ENCODE peak calls at places on chromosomes 16 and 17, in eight cellular contexts. One of them, this sample, is unnamed.

GRCh38 chr17:46783031-46783593 is 35.4 kb downstream of the WNT3 start:
- DNase-seq in A549: no peak
- DNase-seq in fibroblast of the aortic adventitia: no peak
- DNase-seq in uterus: no peak
- DNase-seq in lower leg skin: no peak
- DNase-seq in bronchial epithelial cell: peak; percentile 60
- DNase-seq in heart left ventricle: no peak
- DNase-seq in Peyer's patch: peak; percentile 82
- DNase-seq in this sample: no peak

GRCh38 chr16:81551821-81552304 is 107.3 kb downstream of the CMIP start:
- DNase-seq in A549: no peak
- DNase-seq in fibroblast of the aortic adventitia: peak; percentile 54
- DNase-seq in uterus: no peak
- DNase-seq in lower leg skin: no peak
- DNase-seq in bronchial epithelial cell: no peak
- DNase-seq in heart left ventricle: no peak
- DNase-seq in Peyer's patch: no peak
- DNase-seq in this sample: no peak

GRCh38 chr16:77715145-77715544 is 7.2 kb upstream of the NUDT7 start:
- DNase-seq in A549: no peak
- DNase-seq in fibroblast of the aortic adventitia: no peak
- DNase-seq in uterus: no peak
- DNase-seq in lower leg skin: no peak
- DNase-seq in bronchial epithelial cell: no peak
- DNase-seq in heart left ventricle: no peak
- DNase-seq in Peyer's patch: no peak
- DNase-seq in this sample: no peak

GRCh38 chr17:37743875-37744632 is 805 bp downstream of the HNF1B start:
- DNase-seq in A549: peak; percentile 68
- DNase-seq in fibroblast of the aortic adventitia: no peak
- DNase-seq in uterus: no peak
- DNase-seq in lower leg skin: no peak
- DNase-seq in bronchial epithelial cell: no peak
- DNase-seq in heart left ventricle: no peak
- DNase-seq in Peyer's patch: peak; percentile 74
- DNase-seq in this sample: no peak

GRCh38 chr17:72362466-72363335 is 241.9 kb downstream of the SOX9 start:
- DNase-seq in A549: peak; percentile 55
- DNase-seq in fibroblast of the aortic adventitia: peak; percentile 53
- DNase-seq in uterus: no peak
- DNase-seq in lower leg skin: no peak
- DNase-seq in bronchial epithelial cell: peak; percentile 98
- DNase-seq in heart left ventricle: no peak
- DNase-seq in Peyer's patch: no peak
- DNase-seq in this sample: no peak

GRCh38 chr17:19238167-19238505 is 970 bp downstream of the EPN2 start:
- DNase-seq in A549: peak; percentile 58
- DNase-seq in fibroblast of the aortic adventitia: peak; percentile 23
- DNase-seq in uterus: peak; percentile 51
- DNase-seq in lower leg skin: no peak
- DNase-seq in bronchial epithelial cell: no peak
- DNase-seq in heart left ventricle: peak; percentile 69
- DNase-seq in Peyer's patch: peak; percentile 59
- DNase-seq in this sample: peak; percentile 21

GRCh38 chr17:45940826-45941225 is 46.5 kb downstream of the MAPT start:
- DNase-seq in A549: no peak
- DNase-seq in fibroblast of the aortic adventitia: peak; percentile 12
- DNase-seq in uterus: peak; percentile 23
- DNase-seq in lower leg skin: peak; percentile 80
- DNase-seq in bronchial epithelial cell: no peak
- DNase-seq in heart left ventricle: no peak
- DNase-seq in Peyer's patch: no peak
- DNase-seq in this sample: no peak

GRCh38 chr17:68705331-68706166 is 104.4 kb upstream of the FAM20A start:
- DNase-seq in A549: no peak
- DNase-seq in fibroblast of the aortic adventitia: peak; percentile 53
- DNase-seq in uterus: no peak
- DNase-seq in lower leg skin: no peak
- DNase-seq in bronchial epithelial cell: no peak
- DNase-seq in heart left ventricle: no peak
- DNase-seq in Peyer's patch: no peak
- DNase-seq in this sample: no peak

GRCh38 chr16:29315046-29315445 is 91.5 kb downstream of the NPIPB11 start:
- DNase-seq in A549: no peak
- DNase-seq in fibroblast of the aortic adventitia: peak; percentile 35
- DNase-seq in uterus: peak; percentile 32
- DNase-seq in lower leg skin: no peak
- DNase-seq in bronchial epithelial cell: no peak
- DNase-seq in heart left ventricle: no peak
- DNase-seq in Peyer's patch: no peak
- DNase-seq in this sample: no peak

GRCh38 chr17:27919120-27919519 is 26.0 kb upstream of the LYRM9 start:
- DNase-seq in A549: no peak
- DNase-seq in fibroblast of the aortic adventitia: no peak
- DNase-seq in uterus: no peak
- DNase-seq in lower leg skin: no peak
- DNase-seq in bronchial epithelial cell: no peak
- DNase-seq in heart left ventricle: no peak
- DNase-seq in Peyer's patch: no peak
- DNase-seq in this sample: no peak

GRCh38 chr17:36931697-36932382 is 5.4 kb upstream of the LHX1 start:
- DNase-seq in A549: no peak
- DNase-seq in fibroblast of the aortic adventitia: peak; percentile 39
- DNase-seq in uterus: no peak
- DNase-seq in lower leg skin: no peak
- DNase-seq in bronchial epithelial cell: no peak
- DNase-seq in heart left ventricle: no peak
- DNase-seq in Peyer's patch: peak; percentile 47
- DNase-seq in this sample: no peak

GRCh38 chr17:72076678-72077030 is 44.2 kb upstream of the SOX9 start:
- DNase-seq in A549: no peak
- DNase-seq in fibroblast of the aortic adventitia: no peak
- DNase-seq in uterus: no peak
- DNase-seq in lower leg skin: no peak
- DNase-seq in bronchial epithelial cell: no peak
- DNase-seq in heart left ventricle: no peak
- DNase-seq in Peyer's patch: no peak
- DNase-seq in this sample: no peak

GRCh38 chr17:46033392-46033791 is 34.3 kb downstream of the STH start:
- DNase-seq in A549: no peak
- DNase-seq in fibroblast of the aortic adventitia: no peak
- DNase-seq in uterus: no peak
- DNase-seq in lower leg skin: no peak
- DNase-seq in bronchial epithelial cell: no peak
- DNase-seq in heart left ventricle: no peak
- DNase-seq in Peyer's patch: no peak
- DNase-seq in this sample: no peak

GRCh38 chr17:38464723-38465419 is 36.6 kb downstream of the ARHGAP23 start:
- DNase-seq in A549: peak; percentile 81
- DNase-seq in fibroblast of the aortic adventitia: peak; percentile 96
- DNase-seq in uterus: peak; percentile 94
- DNase-seq in lower leg skin: peak; percentile 79
- DNase-seq in bronchial epithelial cell: peak; percentile 78
- DNase-seq in heart left ventricle: peak; percentile 91
- DNase-seq in Peyer's patch: peak; percentile 70
- DNase-seq in this sample: peak; percentile 50

GRCh38 chr17:45092932-45093430 is 31.9 kb downstream of the NMT1 start:
- DNase-seq in A549: peak; percentile 99
- DNase-seq in fibroblast of the aortic adventitia: peak; percentile 99
- DNase-seq in uterus: peak; percentile 90
- DNase-seq in lower leg skin: peak; percentile 84
- DNase-seq in bronchial epithelial cell: peak; percentile 96
- DNase-seq in heart left ventricle: peak; percentile 81
- DNase-seq in Peyer's patch: no peak
- DNase-seq in this sample: peak; percentile 62

GRCh38 chr16:23508589-23509440 is 1.5 kb downstream of the GGA2 start:
- DNase-seq in A549: no peak
- DNase-seq in fibroblast of the aortic adventitia: peak; percentile 38
- DNase-seq in uterus: no peak
- DNase-seq in lower leg skin: no peak
- DNase-seq in bronchial epithelial cell: no peak
- DNase-seq in heart left ventricle: no peak
- DNase-seq in Peyer's patch: no peak
- DNase-seq in this sample: no peak

GRCh38 chr16:2335286-2335895 is 5.1 kb downstream of the ABCA3 start:
- DNase-seq in A549: no peak
- DNase-seq in fibroblast of the aortic adventitia: no peak
- DNase-seq in uterus: no peak
- DNase-seq in lower leg skin: no peak
- DNase-seq in bronchial epithelial cell: no peak
- DNase-seq in heart left ventricle: no peak
- DNase-seq in Peyer's patch: no peak
- DNase-seq in this sample: no peak

DNA sequence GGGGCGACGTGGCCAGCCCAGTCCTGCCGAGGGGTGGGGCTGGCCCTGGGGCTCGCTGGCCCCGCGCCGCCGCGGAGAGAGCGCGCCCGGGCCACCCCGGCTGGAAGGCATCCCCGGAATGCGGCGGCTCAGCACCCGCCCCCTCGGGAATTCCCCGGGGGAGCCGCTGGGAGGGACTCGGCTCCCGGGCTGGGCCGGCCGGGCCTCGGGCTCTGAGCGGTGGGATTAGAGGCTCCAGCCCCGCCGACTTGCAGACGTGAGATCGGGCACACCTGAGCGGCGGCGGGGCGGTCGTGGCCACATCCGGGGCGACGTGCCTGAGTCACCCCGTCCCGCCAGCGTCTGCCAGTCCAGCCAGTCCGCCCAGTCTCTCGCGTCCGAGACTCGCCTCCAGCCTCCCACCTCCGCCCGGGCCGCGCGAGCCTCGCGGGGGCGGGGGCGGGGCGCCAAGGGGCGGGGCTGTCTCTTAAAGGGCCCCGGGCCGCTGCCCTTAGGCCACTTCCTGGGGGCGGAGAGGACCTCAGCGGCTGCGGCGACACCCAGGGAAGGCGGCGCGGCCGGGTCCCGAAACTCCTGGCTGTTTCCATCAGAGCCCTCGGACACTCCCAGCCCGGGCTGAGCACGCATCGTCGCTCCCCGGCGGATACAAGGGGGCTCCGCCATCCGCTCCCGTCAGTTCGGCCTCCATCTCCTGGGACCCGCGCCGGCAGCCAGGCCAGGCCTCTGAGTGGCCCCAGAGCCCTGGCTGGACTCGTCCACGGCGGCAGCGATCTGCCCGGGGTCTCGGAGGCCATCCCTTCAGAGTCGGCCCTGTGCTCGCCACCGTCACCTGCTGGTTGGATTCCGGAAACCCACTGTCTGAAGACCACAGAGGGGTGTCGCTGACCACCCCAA is at the start of gene KCTD11:
- DNase-seq in A549: peak; percentile 96
- DNase-seq in fibroblast of the aortic adventitia: peak; percentile 87
- DNase-seq in uterus: peak; percentile 88
- DNase-seq in lower leg skin: peak; percentile 84
- DNase-seq in bronchial epithelial cell: peak; percentile 91
- DNase-seq in heart left ventricle: peak; percentile 95
- DNase-seq in Peyer's patch: peak; percentile 95
- DNase-seq in this sample: peak; percentile 70
- TF ChIP-seq CTCF in A549: peak; percentile 60
- TF ChIP-seq CTCF in fibroblast of the aortic adventitia: peak; percentile 75
- TF ChIP-seq CTCF in uterus: peak; percentile 41
- TF ChIP-seq CTCF in lower leg skin: no peak
- TF ChIP-seq CTCF in bronchial epithelial cell: peak; percentile 87
- TF ChIP-seq CTCF in heart left ventricle: peak; percentile 49
- TF ChIP-seq CTCF in Peyer's patch: peak; percentile 54
- TF ChIP-seq CTCF in this sample: no peak

DNA sequence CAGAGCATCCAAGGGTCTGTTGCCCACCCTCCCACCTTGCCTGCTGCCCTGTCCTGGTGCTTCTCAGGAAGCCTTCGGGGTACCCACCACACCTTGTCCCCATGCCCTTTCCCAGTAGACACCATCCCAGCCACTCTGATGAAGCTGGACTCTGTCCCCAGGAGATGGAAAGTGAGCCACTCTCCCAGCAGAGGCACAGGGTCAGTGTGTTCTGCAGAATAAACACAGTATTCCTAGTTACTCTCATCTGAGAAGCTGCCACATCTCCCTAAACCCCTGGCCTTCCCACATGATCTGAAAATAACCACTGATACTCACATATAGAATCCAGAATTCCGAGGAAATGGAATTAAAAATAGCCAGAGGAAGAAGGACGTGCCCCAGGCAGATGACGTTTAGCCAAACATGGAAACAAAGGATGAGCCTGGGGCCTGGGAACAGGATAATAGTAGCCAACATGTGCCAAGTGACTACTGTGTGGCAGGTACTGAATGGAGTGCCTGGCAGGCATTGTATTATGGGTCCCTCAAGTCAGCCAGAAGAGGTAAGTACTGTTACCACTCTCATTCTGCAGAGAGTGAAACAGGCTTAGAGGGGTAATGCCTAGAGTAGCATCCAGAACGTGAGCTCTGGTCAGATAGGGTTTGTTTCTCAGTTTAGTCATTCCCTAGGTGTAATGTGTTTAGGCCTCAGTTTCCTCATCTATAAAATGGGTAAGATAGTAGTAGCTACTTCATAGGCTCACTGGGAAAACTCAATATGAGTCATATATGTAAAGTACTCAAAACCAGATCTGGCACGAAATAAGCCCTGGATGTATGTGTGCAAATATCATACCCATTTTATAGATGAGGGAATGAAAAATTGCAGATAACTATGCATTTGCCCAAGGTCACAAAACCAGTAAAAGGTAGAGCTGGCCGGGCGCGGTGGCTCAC is 20.8 kb upstream of the PEMT start:
- DNase-seq in A549: no peak
- DNase-seq in fibroblast of the aortic adventitia: no peak
- DNase-seq in uterus: no peak
- DNase-seq in lower leg skin: no peak
- DNase-seq in bronchial epithelial cell: no peak
- DNase-seq in heart left ventricle: no peak
- DNase-seq in Peyer's patch: no peak
- DNase-seq in this sample: no peak
- TF ChIP-seq CTCF in A549: no peak
- TF ChIP-seq CTCF in fibroblast of the aortic adventitia: no peak
- TF ChIP-seq CTCF in uterus: no peak
- TF ChIP-seq CTCF in lower leg skin: no peak
- TF ChIP-seq CTCF in bronchial epithelial cell: no peak
- TF ChIP-seq CTCF in heart left ventricle: no peak
- TF ChIP-seq CTCF in Peyer's patch: no peak
- TF ChIP-seq CTCF in this sample: no peak

GRCh38 chr16:63719926-63720325 is 1401.9 kb downstream of the CDH11 start:
- DNase-seq in A549: no peak
- DNase-seq in fibroblast of the aortic adventitia: no peak
- DNase-seq in uterus: no peak
- DNase-seq in lower leg skin: no peak
- DNase-seq in bronchial epithelial cell: no peak
- DNase-seq in heart left ventricle: no peak
- DNase-seq in Peyer's patch: no peak
- DNase-seq in this sample: no peak

GRCh38 chr16:63714876-63715275 is 1407.0 kb downstream of the CDH11 start:
- DNase-seq in A549: no peak
- DNase-seq in fibroblast of the aortic adventitia: no peak
- DNase-seq in uterus: no peak
- DNase-seq in lower leg skin: no peak
- DNase-seq in bronchial epithelial cell: no peak
- DNase-seq in heart left ventricle: no peak
- DNase-seq in Peyer's patch: no peak
- DNase-seq in this sample: no peak

GRCh38 chr16:63720848-63721247 is 1401.0 kb downstream of the CDH11 start:
- DNase-seq in A549: no peak
- DNase-seq in fibroblast of the aortic adventitia: no peak
- DNase-seq in uterus: no peak
- DNase-seq in lower leg skin: no peak
- DNase-seq in bronchial epithelial cell: no peak
- DNase-seq in heart left ventricle: no peak
- DNase-seq in Peyer's patch: no peak
- DNase-seq in this sample: no peak
- TF ChIP-seq CTCF in A549: no peak
- TF ChIP-seq CTCF in fibroblast of the aortic adventitia: peak; percentile 3
- TF ChIP-seq CTCF in uterus: no peak
- TF ChIP-seq CTCF in lower leg skin: no peak
- TF ChIP-seq CTCF in bronchial epithelial cell: peak; percentile 2
- TF ChIP-seq CTCF in heart left ventricle: no peak
- TF ChIP-seq CTCF in Peyer's patch: no peak
- TF ChIP-seq CTCF in this sample: no peak

GRCh38 chr17:49372428-49372827 is 10.4 kb upstream of the ZNF652 start:
- DNase-seq in A549: no peak
- DNase-seq in fibroblast of the aortic adventitia: no peak
- DNase-seq in uterus: no peak
- DNase-seq in lower leg skin: no peak
- DNase-seq in bronchial epithelial cell: no peak
- DNase-seq in heart left ventricle: no peak
- DNase-seq in Peyer's patch: no peak
- DNase-seq in this sample: no peak
- TF ChIP-seq CTCF in A549: no peak
- TF ChIP-seq CTCF in fibroblast of the aortic adventitia: no peak
- TF ChIP-seq CTCF in uterus: no peak
- TF ChIP-seq CTCF in lower leg skin: no peak
- TF ChIP-seq CTCF in bronchial epithelial cell: no peak
- TF ChIP-seq CTCF in heart left ventricle: no peak
- TF ChIP-seq CTCF in Peyer's patch: no peak
- TF ChIP-seq CTCF in this sample: no peak

This sample was measured in omental fat pad.